ENCODE peak calls at places on chromosomes 12 and 14, in nine cellular contexts. One of them, this sample, is unnamed.

GRCh38 chr12:52230364-52231281 is 2.4 kb upstream of the KRT7 start:
- DNase-seq in hepatic stellate cell: peak
- DNase-seq in NCI-H1092 treated with DMSO at 0.1 percent for 48 hours: no peak
- DNase-seq in A549: no peak
- DNase-seq in AG10803: peak
- DNase-seq in left cardiac atrium: no peak
- DNase-seq in fibroblast of pulmonary artery: peak
- DNase-seq in neural progenitor cell: peak
- DNase-seq in chondrocyte: peak
- DNase-seq in this sample: no peak

GRCh38 chr14:64721391-64721791 is 17.2 kb downstream of the PLEKHG3 start:
- DNase-seq in AG10803: peak
- DNase-seq in A549: no peak
- DNase-seq in fibroblast of pulmonary artery: peak
- DNase-seq in left cardiac atrium: peak
- DNase-seq in NCI-H1092 treated with DMSO at 0.1 percent for 48 hours: no peak
- DNase-seq in hepatic stellate cell: peak
- DNase-seq in neural progenitor cell: no peak
- DNase-seq in chondrocyte: peak
- DNase-seq in this sample: no peak

GRCh38 chr14:35390577-35391387 is 13.8 kb downstream of the NFKBIA start:
- DNase-seq in left cardiac atrium: no peak
- DNase-seq in hepatic stellate cell: peak
- DNase-seq in A549: no peak
- DNase-seq in NCI-H1092 treated with DMSO at 0.1 percent for 48 hours: no peak
- DNase-seq in neural progenitor cell: no peak
- DNase-seq in AG10803: no peak
- DNase-seq in fibroblast of pulmonary artery: no peak
- DNase-seq in chondrocyte: no peak
- DNase-seq in this sample: no peak

GRCh38 chr14:73269729-73270651 is 32.7 kb downstream of the PAPLN start:
- DNase-seq in neural progenitor cell: peak
- DNase-seq in A549: no peak
- DNase-seq in fibroblast of pulmonary artery: peak
- DNase-seq in NCI-H1092 treated with DMSO at 0.1 percent for 48 hours: no peak
- DNase-seq in left cardiac atrium: peak
- DNase-seq in chondrocyte: no peak
- DNase-seq in AG10803: peak
- DNase-seq in hepatic stellate cell: peak
- DNase-seq in this sample: no peak

GRCh38 chr12:95205016-95205415 is 12.3 kb downstream of the FGD6 start:
- DNase-seq in neural progenitor cell: no peak
- DNase-seq in A549: no peak
- DNase-seq in AG10803: no peak
- DNase-seq in fibroblast of pulmonary artery: no peak
- DNase-seq in chondrocyte: no peak
- DNase-seq in NCI-H1092 treated with DMSO at 0.1 percent for 48 hours: no peak
- DNase-seq in left cardiac atrium: no peak
- DNase-seq in hepatic stellate cell: no peak
- DNase-seq in this sample: no peak

GRCh38 chr12:102629262-102629888 is 149.0 kb upstream of the IGF1 start:
- DNase-seq in A549: no peak
- DNase-seq in fibroblast of pulmonary artery: no peak
- DNase-seq in AG10803: peak
- DNase-seq in neural progenitor cell: no peak
- DNase-seq in NCI-H1092 treated with DMSO at 0.1 percent for 48 hours: no peak
- DNase-seq in chondrocyte: no peak
- DNase-seq in left cardiac atrium: no peak
- DNase-seq in hepatic stellate cell: no peak
- DNase-seq in this sample: no peak

GRCh38 chr14:100539766-100540140 is 47.5 kb downstream of the BEGAIN start:
- DNase-seq in hepatic stellate cell: no peak
- DNase-seq in A549: no peak
- DNase-seq in NCI-H1092 treated with DMSO at 0.1 percent for 48 hours: no peak
- DNase-seq in fibroblast of pulmonary artery: no peak
- DNase-seq in left cardiac atrium: peak
- DNase-seq in AG10803: no peak
- DNase-seq in neural progenitor cell: no peak
- DNase-seq in chondrocyte: peak
- DNase-seq in this sample: no peak

GRCh38 chr14:68669101-68669500 is 123.8 kb downstream of the ZFP36L1 start:
- DNase-seq in NCI-H1092 treated with DMSO at 0.1 percent for 48 hours: no peak
- DNase-seq in hepatic stellate cell: no peak
- DNase-seq in chondrocyte: no peak
- DNase-seq in left cardiac atrium: no peak
- DNase-seq in fibroblast of pulmonary artery: no peak
- DNase-seq in AG10803: no peak
- DNase-seq in neural progenitor cell: no peak
- DNase-seq in A549: no peak
- DNase-seq in this sample: no peak

GRCh38 chr14:23248601-23249000 is 10.9 kb downstream of the RNF212B start:
- DNase-seq in neural progenitor cell: no peak
- DNase-seq in hepatic stellate cell: no peak
- DNase-seq in NCI-H1092 treated with DMSO at 0.1 percent for 48 hours: no peak
- DNase-seq in A549: no peak
- DNase-seq in AG10803: peak
- DNase-seq in left cardiac atrium: no peak
- DNase-seq in fibroblast of pulmonary artery: no peak
- DNase-seq in chondrocyte: no peak
- DNase-seq in this sample: no peak

GRCh38 chr12:85676816-85677749 is 159.1 kb downstream of the RASSF9 start:
- DNase-seq in neural progenitor cell: no peak
- DNase-seq in fibroblast of pulmonary artery: no peak
- DNase-seq in A549: no peak
- DNase-seq in NCI-H1092 treated with DMSO at 0.1 percent for 48 hours: no peak
- DNase-seq in AG10803: no peak
- DNase-seq in chondrocyte: no peak
- DNase-seq in left cardiac atrium: no peak
- DNase-seq in hepatic stellate cell: no peak
- DNase-seq in this sample: no peak

GRCh38 chr14:75184447-75184846 is 8.0 kb upstream of the TMED10 start:
- DNase-seq in neural progenitor cell: no peak
- DNase-seq in A549: no peak
- DNase-seq in fibroblast of pulmonary artery: no peak
- DNase-seq in left cardiac atrium: no peak
- DNase-seq in chondrocyte: no peak
- DNase-seq in hepatic stellate cell: no peak
- DNase-seq in NCI-H1092 treated with DMSO at 0.1 percent for 48 hours: no peak
- DNase-seq in AG10803: peak
- DNase-seq in this sample: no peak

GRCh38 chr12:130916251-130916911 is 37.3 kb upstream of the ADGRD1 start:
- DNase-seq in hepatic stellate cell: peak
- DNase-seq in NCI-H1092 treated with DMSO at 0.1 percent for 48 hours: peak
- DNase-seq in left cardiac atrium: peak
- DNase-seq in A549: peak
- DNase-seq in neural progenitor cell: peak
- DNase-seq in AG10803: peak
- DNase-seq in chondrocyte: no peak
- DNase-seq in fibroblast of pulmonary artery: peak
- DNase-seq in this sample: no peak

GRCh38 chr12:57803317-57803893 is 15.1 kb downstream of the AVIL start:
- DNase-seq in neural progenitor cell: peak
- DNase-seq in A549: peak
- DNase-seq in hepatic stellate cell: peak
- DNase-seq in AG10803: peak
- DNase-seq in fibroblast of pulmonary artery: peak
- DNase-seq in NCI-H1092 treated with DMSO at 0.1 percent for 48 hours: peak
- DNase-seq in left cardiac atrium: peak
- DNase-seq in chondrocyte: no peak
- DNase-seq in this sample: no peak

GRCh38 chr12:66268562-66268961 is 33.7 kb upstream of the HELB start:
- DNase-seq in left cardiac atrium: no peak
- DNase-seq in fibroblast of pulmonary artery: no peak
- DNase-seq in AG10803: no peak
- DNase-seq in A549: no peak
- DNase-seq in hepatic stellate cell: no peak
- DNase-seq in chondrocyte: no peak
- DNase-seq in neural progenitor cell: no peak
- DNase-seq in NCI-H1092 treated with DMSO at 0.1 percent for 48 hours: no peak
- DNase-seq in this sample: no peak

GRCh38 chr12:51960488-51960887 is 9.0 kb downstream of the ACVR1B start:
- DNase-seq in hepatic stellate cell: no peak
- DNase-seq in left cardiac atrium: no peak
- DNase-seq in A549: no peak
- DNase-seq in neural progenitor cell: no peak
- DNase-seq in AG10803: no peak
- DNase-seq in chondrocyte: no peak
- DNase-seq in fibroblast of pulmonary artery: no peak
- DNase-seq in NCI-H1092 treated with DMSO at 0.1 percent for 48 hours: no peak
- DNase-seq in this sample: no peak

GRCh38 chr14:71659165-71659564 is 273.1 kb upstream of the RGS6 start:
- DNase-seq in chondrocyte: no peak
- DNase-seq in AG10803: no peak
- DNase-seq in hepatic stellate cell: no peak
- DNase-seq in NCI-H1092 treated with DMSO at 0.1 percent for 48 hours: no peak
- DNase-seq in neural progenitor cell: no peak
- DNase-seq in left cardiac atrium: no peak
- DNase-seq in fibroblast of pulmonary artery: peak
- DNase-seq in A549: no peak
- DNase-seq in this sample: no peak

GRCh38 chr12:68743416-68743815 is 2.6 kb upstream of the SLC35E3 start:
- DNase-seq in left cardiac atrium: no peak
- DNase-seq in hepatic stellate cell: peak
- DNase-seq in A549: no peak
- DNase-seq in chondrocyte: no peak
- DNase-seq in neural progenitor cell: no peak
- DNase-seq in NCI-H1092 treated with DMSO at 0.1 percent for 48 hours: no peak
- DNase-seq in fibroblast of pulmonary artery: no peak
- DNase-seq in AG10803: peak
- DNase-seq in this sample: no peak

GRCh38 chr12:109087250-109087649 is 6.0 kb downstream of the ALKBH2 start:
- DNase-seq in A549: no peak
- DNase-seq in fibroblast of pulmonary artery: no peak
- DNase-seq in left cardiac atrium: no peak
- DNase-seq in hepatic stellate cell: no peak
- DNase-seq in AG10803: no peak
- DNase-seq in chondrocyte: no peak
- DNase-seq in NCI-H1092 treated with DMSO at 0.1 percent for 48 hours: no peak
- DNase-seq in neural progenitor cell: no peak
- DNase-seq in this sample: no peak

GRCh38 chr12:65813983-65814382 is 10.3 kb upstream of the HMGA2 start:
- DNase-seq in chondrocyte: no peak
- DNase-seq in A549: no peak
- DNase-seq in AG10803: no peak
- DNase-seq in left cardiac atrium: no peak
- DNase-seq in fibroblast of pulmonary artery: no peak
- DNase-seq in neural progenitor cell: no peak
- DNase-seq in NCI-H1092 treated with DMSO at 0.1 percent for 48 hours: no peak
- DNase-seq in hepatic stellate cell: no peak
- DNase-seq in this sample: no peak

GRCh38 chr14:36070056-36071043 is 106.2 kb downstream of the PTCSC3 start:
- DNase-seq in hepatic stellate cell: peak
- DNase-seq in left cardiac atrium: peak
- DNase-seq in fibroblast of pulmonary artery: peak
- DNase-seq in chondrocyte: no peak
- DNase-seq in A549: peak
- DNase-seq in neural progenitor cell: peak
- DNase-seq in AG10803: peak
- DNase-seq in NCI-H1092 treated with DMSO at 0.1 percent for 48 hours: peak
- DNase-seq in this sample: no peak

GRCh38 chr12:88083634-88084033 is 54.4 kb upstream of the C12orf50 start:
- DNase-seq in chondrocyte: no peak
- DNase-seq in fibroblast of pulmonary artery: no peak
- DNase-seq in hepatic stellate cell: no peak
- DNase-seq in neural progenitor cell: no peak
- DNase-seq in A549: no peak
- DNase-seq in NCI-H1092 treated with DMSO at 0.1 percent for 48 hours: no peak
- DNase-seq in AG10803: no peak
- DNase-seq in left cardiac atrium: no peak
- DNase-seq in this sample: no peak

GRCh38 chr12:82972624-82973023 is 285.9 kb downstream of the TMTC2 start:
- DNase-seq in hepatic stellate cell: no peak
- DNase-seq in fibroblast of pulmonary artery: no peak
- DNase-seq in NCI-H1092 treated with DMSO at 0.1 percent for 48 hours: no peak
- DNase-seq in left cardiac atrium: no peak
- DNase-seq in neural progenitor cell: no peak
- DNase-seq in AG10803: no peak
- DNase-seq in A549: no peak
- DNase-seq in chondrocyte: no peak
- DNase-seq in this sample: no peak

GRCh38 chr14:55051165-55051425 is 352 bp upstream of the MAPK1IP1L start:
- DNase-seq in NCI-H1092 treated with DMSO at 0.1 percent for 48 hours: no peak
- DNase-seq in neural progenitor cell: no peak
- DNase-seq in fibroblast of pulmonary artery: no peak
- DNase-seq in A549: no peak
- DNase-seq in left cardiac atrium: no peak
- DNase-seq in hepatic stellate cell: no peak
- DNase-seq in AG10803: no peak
- DNase-seq in chondrocyte: no peak
- DNase-seq in this sample: no peak

GRCh38 chr14:99137001-99137700 is 134.8 kb downstream of the BCL11B start:
- DNase-seq in NCI-H1092 treated with DMSO at 0.1 percent for 48 hours: no peak
- DNase-seq in left cardiac atrium: no peak
- DNase-seq in hepatic stellate cell: no peak
- DNase-seq in A549: no peak
- DNase-seq in chondrocyte: no peak
- DNase-seq in AG10803: no peak
- DNase-seq in fibroblast of pulmonary artery: no peak
- DNase-seq in neural progenitor cell: no peak
- DNase-seq in this sample: no peak

GRCh38 chr14:52553002-52553670 is 500 bp downstream of the GPR137C start:
- DNase-seq in fibroblast of pulmonary artery: peak
- DNase-seq in chondrocyte: no peak
- DNase-seq in hepatic stellate cell: no peak
- DNase-seq in A549: no peak
- DNase-seq in AG10803: no peak
- DNase-seq in neural progenitor cell: peak
- DNase-seq in left cardiac atrium: peak
- DNase-seq in NCI-H1092 treated with DMSO at 0.1 percent for 48 hours: peak
- DNase-seq in this sample: no peak

GRCh38 chr14:68783408-68784297 is 9.2 kb downstream of the ZFP36L1 start:
- DNase-seq in chondrocyte: no peak
- DNase-seq in neural progenitor cell: no peak
- DNase-seq in NCI-H1092 treated with DMSO at 0.1 percent for 48 hours: no peak
- DNase-seq in AG10803: no peak
- DNase-seq in hepatic stellate cell: no peak
- DNase-seq in left cardiac atrium: no peak
- DNase-seq in A549: no peak
- DNase-seq in fibroblast of pulmonary artery: no peak
- DNase-seq in this sample: no peak

GRCh38 chr14:21039585-21040369 is 2.4 kb upstream of the RNASE7 start:
- DNase-seq in AG10803: peak
- DNase-seq in chondrocyte: no peak
- DNase-seq in NCI-H1092 treated with DMSO at 0.1 percent for 48 hours: peak
- DNase-seq in fibroblast of pulmonary artery: peak
- DNase-seq in neural progenitor cell: peak
- DNase-seq in left cardiac atrium: no peak
- DNase-seq in hepatic stellate cell: peak
- DNase-seq in A549: peak
- DNase-seq in this sample: no peak

This sample was measured in cortex of kidney.